ENCODE peak calls at places on chromosomes 6 and 20, in eight cellular contexts. One of them, this sample, is unnamed.

GRCh38 chr6:124772733-124773319 is 189.4 kb upstream of the RNF217 start:
- DNase-seq in iris pigment epithelial cell: no peak
- DNase-seq in psoas muscle: no peak
- DNase-seq in AG09319: no peak
- DNase-seq in dorsolateral prefrontal cortex: no peak
- DNase-seq in SK-N-MC: peak; percentile 66
- DNase-seq in Daoy: no peak
- DNase-seq in hippocampal formation: no peak
- DNase-seq in this sample: no peak

GRCh38 chr6:76247527-76247926 is 175.1 kb upstream of the IMPG1 start:
- DNase-seq in Daoy: no peak
- DNase-seq in AG09319: no peak
- DNase-seq in SK-N-MC: no peak
- DNase-seq in psoas muscle: no peak
- DNase-seq in iris pigment epithelial cell: no peak
- DNase-seq in dorsolateral prefrontal cortex: no peak
- DNase-seq in hippocampal formation: no peak
- DNase-seq in this sample: no peak

GRCh38 chr20:59456342-59457132 is 147.8 kb upstream of the PHACTR3 start:
- DNase-seq in hippocampal formation: no peak
- DNase-seq in AG09319: no peak
- DNase-seq in Daoy: no peak
- DNase-seq in dorsolateral prefrontal cortex: no peak
- DNase-seq in psoas muscle: no peak
- DNase-seq in SK-N-MC: no peak
- DNase-seq in iris pigment epithelial cell: no peak
- DNase-seq in this sample: no peak

GRCh38 chr6:152794696-152795095 is 44.1 kb downstream of the VIP start:
- DNase-seq in SK-N-MC: no peak
- DNase-seq in hippocampal formation: no peak
- DNase-seq in dorsolateral prefrontal cortex: no peak
- DNase-seq in psoas muscle: no peak
- DNase-seq in iris pigment epithelial cell: no peak
- DNase-seq in AG09319: no peak
- DNase-seq in Daoy: no peak
- DNase-seq in this sample: no peak

GRCh38 chr20:9147553-9148024 is 78.7 kb downstream of the PLCB4 start:
- DNase-seq in Daoy: peak; percentile 12
- DNase-seq in psoas muscle: no peak
- DNase-seq in AG09319: no peak
- DNase-seq in SK-N-MC: no peak
- DNase-seq in hippocampal formation: no peak
- DNase-seq in dorsolateral prefrontal cortex: no peak
- DNase-seq in iris pigment epithelial cell: peak; percentile 52
- DNase-seq in this sample: no peak

GRCh38 chr6:42727627-42728026 is 5.2 kb upstream of the PRPH2 start:
- DNase-seq in dorsolateral prefrontal cortex: no peak
- DNase-seq in iris pigment epithelial cell: no peak
- DNase-seq in SK-N-MC: no peak
- DNase-seq in psoas muscle: no peak
- DNase-seq in Daoy: no peak
- DNase-seq in hippocampal formation: no peak
- DNase-seq in AG09319: no peak
- DNase-seq in this sample: no peak

GRCh38 chr6:92292067-92292466 is 1127.3 kb downstream of the EPHA7 start:
- DNase-seq in Daoy: no peak
- DNase-seq in iris pigment epithelial cell: no peak
- DNase-seq in dorsolateral prefrontal cortex: no peak
- DNase-seq in SK-N-MC: no peak
- DNase-seq in psoas muscle: no peak
- DNase-seq in AG09319: no peak
- DNase-seq in hippocampal formation: no peak
- DNase-seq in this sample: no peak

GRCh38 chr20:52490715-52491430 is 299.3 kb upstream of the ZFP64 start:
- DNase-seq in hippocampal formation: no peak
- DNase-seq in AG09319: peak; percentile 18
- DNase-seq in Daoy: peak; percentile 80
- DNase-seq in SK-N-MC: no peak
- DNase-seq in psoas muscle: no peak
- DNase-seq in iris pigment epithelial cell: peak; percentile 97
- DNase-seq in dorsolateral prefrontal cortex: no peak
- DNase-seq in this sample: no peak

GRCh38 chr6:63571382-63571882 is 848 bp upstream of the LOC128125822 start:
- DNase-seq in SK-N-MC: no peak
- DNase-seq in AG09319: no peak
- DNase-seq in iris pigment epithelial cell: no peak
- DNase-seq in dorsolateral prefrontal cortex: no peak
- DNase-seq in psoas muscle: no peak
- DNase-seq in Daoy: no peak
- DNase-seq in hippocampal formation: no peak
- DNase-seq in this sample: no peak

GRCh38 chr20:10131612-10132345 is 86.9 kb upstream of the SNAP25 start:
- DNase-seq in AG09319: peak; percentile 31
- DNase-seq in hippocampal formation: peak; percentile 32
- DNase-seq in SK-N-MC: no peak
- DNase-seq in psoas muscle: no peak
- DNase-seq in Daoy: peak; percentile 51
- DNase-seq in dorsolateral prefrontal cortex: peak; percentile 70
- DNase-seq in iris pigment epithelial cell: peak; percentile 62
- DNase-seq in this sample: no peak

GRCh38 chr6:86715676-86716075 is 221.7 kb upstream of the HTR1E start:
- DNase-seq in dorsolateral prefrontal cortex: no peak
- DNase-seq in psoas muscle: no peak
- DNase-seq in iris pigment epithelial cell: peak; percentile 39
- DNase-seq in AG09319: no peak
- DNase-seq in hippocampal formation: no peak
- DNase-seq in SK-N-MC: no peak
- DNase-seq in Daoy: no peak
- DNase-seq in this sample: no peak

GRCh38 chr20:16007978-16008377 is 565.3 kb downstream of the KIF16B start:
- DNase-seq in SK-N-MC: no peak
- DNase-seq in hippocampal formation: no peak
- DNase-seq in psoas muscle: no peak
- DNase-seq in AG09319: no peak
- DNase-seq in dorsolateral prefrontal cortex: no peak
- DNase-seq in iris pigment epithelial cell: peak; percentile 8
- DNase-seq in Daoy: no peak
- DNase-seq in this sample: no peak

GRCh38 chr20:11467436-11467835 is 450.3 kb upstream of the BTBD3 start:
- DNase-seq in Daoy: no peak
- DNase-seq in dorsolateral prefrontal cortex: no peak
- DNase-seq in iris pigment epithelial cell: peak; percentile 30
- DNase-seq in AG09319: no peak
- DNase-seq in psoas muscle: no peak
- DNase-seq in SK-N-MC: no peak
- DNase-seq in hippocampal formation: no peak
- DNase-seq in this sample: no peak

This sample was measured in head of caudate nucleus.